ENCODE peak calls at places on chromosomes 11 and 22, in four cellular contexts. One of them, this sample, is unnamed.

GRCh38 chr22:46798366-46799057 is 36.1 kb downstream of the TBC1D22A start:
- DNase-seq in M059J: peak
- DNase-seq in germinal center: peak
- DNase-seq in pancreas: peak
- DNase-seq in this sample: peak

GRCh38 chr11:100515087-100515486 is 172.0 kb upstream of the ARHGAP42 start:
- DNase-seq in germinal center: no peak
- DNase-seq in pancreas: no peak
- DNase-seq in M059J: peak
- DNase-seq in this sample: no peak

GRCh38 chr11:45924036-45924915 is 1.8 kb downstream of the LARGE2 start:
- DNase-seq in M059J: no peak
- DNase-seq in pancreas: peak
- DNase-seq in germinal center: no peak
- DNase-seq in this sample: no peak

GRCh38 chr11:65571940-65572339 is 398 bp upstream of the FAM89B start:
- DNase-seq in germinal center: no peak
- DNase-seq in pancreas: no peak
- DNase-seq in M059J: peak
- DNase-seq in this sample: peak

GRCh38 chr11:70527429-70528045 is 129.2 kb downstream of the CTTN start:
- DNase-seq in pancreas: no peak
- DNase-seq in germinal center: no peak
- DNase-seq in M059J: no peak
- DNase-seq in this sample: no peak

GRCh38 chr11:2708151-2708581 is 8.4 kb upstream of the KCNQ1OT1 start:
- DNase-seq in M059J: no peak
- DNase-seq in germinal center: no peak
- DNase-seq in pancreas: no peak
- DNase-seq in this sample: no peak

GRCh38 chr22:46149493-46149997 is 781 bp upstream of the PPARA start:
- DNase-seq in M059J: peak
- DNase-seq in germinal center: peak
- DNase-seq in pancreas: peak
- DNase-seq in this sample: peak

GRCh38 chr11:100686476-100686875 is 612 bp upstream of the ARHGAP42 start:
- DNase-seq in germinal center: no peak
- DNase-seq in pancreas: no peak
- DNase-seq in M059J: no peak
- DNase-seq in this sample: no peak

GRCh38 chr11:2382927-2383822 is 6.1 kb downstream of the CD81 start:
- DNase-seq in M059J: no peak
- DNase-seq in pancreas: peak
- DNase-seq in germinal center: no peak
- DNase-seq in this sample: peak

GRCh38 chr11:33016654-33017053 is 976 bp downstream of the DEPDC7 start:
- DNase-seq in pancreas: no peak
- DNase-seq in M059J: peak
- DNase-seq in germinal center: no peak
- DNase-seq in this sample: no peak

GRCh38 chr11:14342906-14343305 is 16.1 kb downstream of the RRAS2 start:
- DNase-seq in M059J: no peak
- DNase-seq in germinal center: peak
- DNase-seq in pancreas: no peak
- DNase-seq in this sample: no peak